ENCODE peak calls at places on chromosomes 13 and 19, in four cellular contexts. L, X, I and P are unnamed samples.

GRCh38 chr13:109159650-109160309 is 530.4 kb downstream of the MYO16 start:
- DNase-seq in X (no peak), I (no peak), L (no peak), P (no peak)

GRCh38 chr19:4066682-4067395 is at the start of gene ZBTB7A:
- DNase-seq in L (peak; percentile 90), X (peak; percentile 86), I (peak; percentile 88), P (peak; percentile 47)

GRCh38 chr19:13010038-13010991 is 15.0 kb downstream of the NFIX start:
- DNase-seq in L (no peak), I (no peak), X (no peak), P (no peak)

GRCh38 chr13:21850013-21851006 is 179.4 kb downstream of the FGF9 start:
- DNase-seq in L (no peak), I (no peak), X (no peak), P (no peak)

GRCh38 chr19:6223461-6224307 is 56.1 kb downstream of the MLLT1 start:
- DNase-seq in X (peak; percentile 86), L (no peak), I (no peak), P (no peak)

GRCh38 chr19:37362733-37363132 is 8.2 kb upstream of the ZNF527 start:
- DNase-seq in L (no peak), X (peak; percentile 90), I (no peak), P (no peak)

GRCh38 chr13:95275322-95276118 is 25.7 kb downstream of the ABCC4 start:
- DNase-seq in L (peak; percentile 38), X (peak; percentile 27), I (no peak), P (no peak)

GRCh38 chr13:30257433-30258099 is 49.8 kb downstream of the KATNAL1 start:
- DNase-seq in L (peak; percentile 6), I (no peak), X (peak; percentile 44), P (no peak)

GRCh38 chr13:75566658-75567057 is 17.1 kb downstream of the UCHL3 start:
- DNase-seq in X (no peak), L (peak; percentile 24), I (no peak), P (no peak)

GRCh38 chr19:7196721-7197168 is 97.5 kb downstream of the INSR start:
- DNase-seq in I (no peak), L (peak; percentile 44), X (no peak), P (no peak)

GRCh38 chr13:40058757-40059236 is 403.3 kb downstream of the COG6 start:
- DNase-seq in I (no peak), L (no peak), X (no peak), P (no peak)

GRCh38 chr19:55578031-55578760 is 2.5 kb downstream of the ZNF579 start:
- DNase-seq in L (no peak), X (no peak), I (no peak), P (no peak)

GRCh38 chr13:107650081-107650701 is 565.1 kb downstream of the LIG4 start:
- DNase-seq in I (peak; percentile 25), L (peak; percentile 78), X (peak; percentile 48), P (peak; percentile 49)

GRCh38 chr13:31380728-31381127 is 181.0 kb downstream of the B3GLCT start:
- DNase-seq in L (no peak), I (no peak), X (no peak), P (no peak)

GRCh38 chr19:5080030-5080644 is 111.2 kb downstream of the KDM4B start:
- DNase-seq in X (no peak), I (no peak), L (no peak), P (no peak)

GRCh38 chr19:22595918-22596341 is 38.2 kb upstream of the ZNF492 start:
- DNase-seq in I (peak; percentile 63), X (peak; percentile 27), L (no peak), P (no peak)

GRCh38 chr13:29849731-29850212 is 645 bp downstream of the UBL3 start:
- DNase-seq in L (peak; percentile 82), X (peak; percentile 74), I (peak; percentile 72), P (peak; percentile 43)

GRCh38 chr13:80814541-80814940 is 473.6 kb upstream of the SPRY2 start:
- DNase-seq in L (no peak), X (no peak), I (no peak), P (peak; percentile 15)

GRCh38 chr19:40803857-40804782 is 5.1 kb downstream of the EGLN2 start:
- DNase-seq in L (no peak), I (peak; percentile 70), X (peak; percentile 87), P (no peak)

GRCh38 chr13:108573455-108573854 is 56.0 kb upstream of the MYO16 start:
- DNase-seq in L (no peak), I (no peak), X (no peak), P (no peak)

GRCh38 chr13:43153436-43154082 is 130.2 kb downstream of the DNAJC15 start:
- DNase-seq in X (no peak), I (no peak), L (peak; percentile 35), P (peak; percentile 84)

GRCh38 chr13:113637262-113638160 is 20.5 kb downstream of the ATP4B start:
- DNase-seq in L (no peak), I (peak; percentile 11), X (no peak), P (no peak)

GRCh38 chr13:73984949-73985691 is 149.1 kb downstream of the KLF12 start:
- DNase-seq in X (no peak), L (no peak), I (no peak), P (no peak)

GRCh38 chr13:73416093-73416492 is 357.3 kb downstream of the KLF5 start:
- DNase-seq in L (no peak), X (no peak), I (no peak), P (no peak)

GRCh38 chr13:100707818-100708740 is 33.5 kb upstream of the TMTC4 start:
- DNase-seq in X (no peak), I (no peak), L (no peak), P (no peak)

GRCh38 chr19:6806488-6806887 is 34.0 kb downstream of the VAV1 start:
- DNase-seq in L (no peak), I (no peak), X (no peak), P (no peak)

DNA sequence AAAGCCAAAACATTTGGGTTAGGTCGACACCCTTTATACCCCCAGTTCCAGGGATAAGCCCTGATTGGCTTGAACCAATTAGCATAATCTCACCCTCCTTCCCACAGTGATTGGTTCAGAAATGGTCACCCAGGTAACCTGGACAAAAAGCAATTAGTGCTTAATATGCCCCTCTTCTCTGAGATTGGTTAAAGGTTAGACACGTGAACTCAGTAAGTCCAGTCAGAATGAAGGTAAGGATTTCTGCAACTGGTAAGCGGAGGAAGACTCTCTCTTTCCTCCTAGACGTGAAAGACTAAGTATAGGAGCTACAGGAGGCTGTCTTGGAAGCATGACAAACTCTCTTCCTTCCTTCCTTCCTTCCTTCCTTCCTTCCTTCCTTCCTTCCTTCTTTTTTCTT is 1.3 kb upstream of the PNMA8C start:
- DNase-seq in L (no peak), X (no peak), I (no peak), P (no peak)
- TF ChIP-seq CTCF in L (no peak), X (no peak), I (no peak), P (no peak)

GRCh38 chr13:88434953-88435352 is 763.8 kb downstream of the SLITRK5 start:
- DNase-seq in L (no peak), I (no peak), X (no peak), P (no peak)

GRCh38 chr13:88424463-88424862 is 753.3 kb downstream of the SLITRK5 start:
- DNase-seq in L (no peak), I (no peak), X (no peak), P (no peak)

DNA sequence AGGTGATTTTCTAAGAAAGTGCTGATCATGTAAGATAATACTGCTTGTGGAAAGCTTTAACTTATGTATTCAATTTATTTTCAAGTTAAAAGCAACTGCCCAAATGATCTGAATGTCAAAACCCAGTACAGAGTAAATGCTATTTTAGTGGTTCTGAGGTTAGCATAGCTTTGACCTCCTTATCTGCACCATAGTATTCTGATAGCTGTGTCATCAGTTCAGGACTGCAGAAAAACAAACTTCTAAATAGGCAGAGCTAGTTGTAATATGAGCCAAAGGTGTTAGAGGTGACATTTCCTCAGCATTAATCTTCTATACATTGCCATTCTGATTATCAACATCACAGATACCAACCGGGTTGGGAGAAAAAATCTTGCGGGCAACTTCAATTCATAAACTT is 758.7 kb downstream of the SLITRK5 start:
- DNase-seq in I (no peak), L (no peak), X (no peak), P (no peak)
- H3K27ac ChIP-seq in I (no peak overlapping the region), L (no peak overlapping the region), X (no peak overlapping the region), P (no peak overlapping the region)

GRCh38 chr13:27401210-27401609 is 23.2 kb upstream of the GTF3A start:
- DNase-seq in X (no peak), I (peak; percentile 26), L (peak; percentile 20), P (no peak)

GRCh38 chr13:27393101-27393500 is 31.3 kb upstream of the GTF3A start:
- DNase-seq in L (no peak), I (no peak), X (no peak), P (no peak)

GRCh38 chr13:27395007-27395510 is 29.4 kb upstream of the GTF3A start:
- DNase-seq in X (no peak), L (no peak), I (no peak), P (no peak)

DNA sequence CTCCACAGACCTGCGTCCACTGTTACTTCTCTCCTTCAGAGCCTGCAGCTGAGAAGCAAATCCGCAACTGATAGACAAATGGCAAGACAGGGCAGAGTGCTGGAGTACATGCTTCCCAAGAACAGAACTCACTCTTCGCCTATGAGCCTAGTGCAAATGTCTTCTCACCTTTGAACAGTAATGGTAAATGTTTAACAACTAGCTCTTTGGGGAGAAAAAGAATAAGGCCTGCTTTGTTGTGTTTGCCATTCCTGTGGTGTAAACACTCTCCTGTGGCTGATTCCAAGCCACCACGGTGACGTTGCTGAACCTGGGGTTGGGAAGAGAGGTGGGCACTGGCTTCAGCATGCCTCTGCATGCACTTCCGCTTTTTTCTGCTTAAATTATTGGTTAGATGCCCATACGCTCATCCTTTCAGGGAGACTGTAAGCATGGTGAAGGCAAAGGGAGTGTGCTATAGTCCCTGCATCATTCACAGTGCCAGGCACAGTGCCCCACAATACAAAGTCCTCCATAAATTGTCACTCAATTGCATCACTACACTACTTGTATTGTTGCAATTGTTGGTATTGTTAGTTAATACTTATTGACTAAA is 28.1 kb upstream of the GTF3A start:
- DNase-seq in I (no peak), X (no peak), L (peak; percentile 30), P (no peak)
- H3K36me3 ChIP-seq in I (no peaks in the 10 kb centered on the region), X (no peaks in the 10 kb centered on the region), L (no peaks in the 10 kb centered on the region), P (no peaks in the 10 kb centered on the region)

GRCh38 chr19:17332677-17333581 is 1.7 kb downstream of the ANO8 start:
- DNase-seq in I (no peak), X (no peak), L (peak; percentile 47), P (no peak)

GRCh38 chr19:17332360-17332676 is 2.3 kb downstream of the ANO8 start:
- DNase-seq in L (no peak), X (no peak), I (no peak), P (no peak)

GRCh38 chr19:17334414-17335409 is at the start of gene ANO8:
- DNase-seq in I (peak; percentile 98), L (peak; percentile 97), X (peak; percentile 95), P (peak; percentile 99)

GRCh38 chr19:17335575-17335974 is 920 bp upstream of the ANO8 start:
- DNase-seq in L (peak; percentile 27), X (no peak), I (no peak), P (no peak)

DNA sequence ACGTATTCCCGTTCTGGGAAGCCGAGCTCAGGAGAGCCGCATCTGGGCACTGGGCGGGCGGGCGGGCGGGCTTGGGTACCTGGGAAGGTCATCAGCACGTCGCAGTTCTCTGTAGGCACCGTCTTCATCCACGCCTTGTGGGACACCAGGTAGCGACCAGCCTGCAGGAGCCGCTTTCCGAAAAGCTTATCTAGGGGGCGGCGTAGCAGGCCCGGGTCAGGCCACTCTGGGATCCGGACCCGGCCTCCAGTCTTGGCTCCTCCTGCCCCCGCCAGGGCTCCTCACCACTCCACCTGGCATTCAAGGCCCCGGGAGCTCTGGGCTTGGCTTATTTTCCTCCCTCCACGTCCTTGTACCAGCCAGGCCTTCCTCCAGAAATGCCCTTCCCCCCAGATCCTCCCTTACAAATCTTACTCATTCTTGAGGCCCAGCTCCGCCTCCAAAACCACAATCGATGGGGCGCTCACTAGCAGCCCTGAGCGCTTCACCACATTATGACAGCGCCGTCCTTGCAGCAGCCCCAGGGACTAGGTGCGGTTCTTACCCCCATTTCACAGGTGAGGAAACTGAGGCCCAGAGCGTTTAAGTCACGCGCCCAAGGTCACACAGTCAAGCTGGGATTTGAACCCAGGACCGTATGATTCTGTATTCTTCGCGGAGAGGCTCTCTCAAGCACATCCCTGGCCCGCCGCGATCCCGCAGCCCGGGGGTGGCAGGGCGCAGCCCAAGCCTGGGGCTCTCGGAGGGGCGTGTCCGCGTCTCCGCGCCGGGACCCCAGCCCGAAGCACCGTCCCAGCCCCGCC is 843 bp downstream of the ANO8 start:
- DNase-seq in I (no peak), L (peak; percentile 54), X (no peak), P (peak; percentile 78)
- TF ChIP-seq CTCF in I (no peak), L (no peak), X (no peak), P (no peak)